ENCODE peak calls at places on chromosomes 3 and 15, in seven cellular contexts. One of them, this sample, is unnamed.

GRCh38 chr15:47711654-47712053 is 5.7 kb upstream of the SEMA6D start:
- DNase-seq in NCI-H345: peak
- DNase-seq in stimulated activated naive B cell treated with anti-CD40 and anti-IgM and Interleukin-4, amounts not matched to agents 10 μg/mL and 1 μg/mL and 100 μg/mL, for 72 hours: no peak
- DNase-seq in neuronal stem cell: no peak
- DNase-seq in HL-60: no peak
- DNase-seq in HTR-8/SVneo: peak
- DNase-seq in Calu3: no peak
- DNase-seq in this sample: no peak

GRCh38 chr3:120559228-120560061 is 36.7 kb upstream of the NDUFB4 start:
- DNase-seq in HL-60: peak
- DNase-seq in stimulated activated naive B cell treated with anti-CD40 and anti-IgM and Interleukin-4, amounts not matched to agents 10 μg/mL and 1 μg/mL and 100 μg/mL, for 72 hours: no peak
- DNase-seq in HTR-8/SVneo: peak
- DNase-seq in NCI-H345: peak
- DNase-seq in Calu3: peak
- DNase-seq in neuronal stem cell: peak
- DNase-seq in this sample: no peak

GRCh38 chr15:90106522-90107117 is 4.4 kb upstream of the IDH2 start:
- DNase-seq in Calu3: peak
- DNase-seq in HTR-8/SVneo: peak
- DNase-seq in NCI-H345: peak
- DNase-seq in HL-60: no peak
- DNase-seq in neuronal stem cell: no peak
- DNase-seq in stimulated activated naive B cell treated with anti-CD40 and anti-IgM and Interleukin-4, amounts not matched to agents 10 μg/mL and 1 μg/mL and 100 μg/mL, for 72 hours: no peak
- DNase-seq in this sample: no peak

GRCh38 chr15:43517354-43518072 is at the start of gene MAP1A:
- DNase-seq in NCI-H345: peak
- DNase-seq in HTR-8/SVneo: no peak
- DNase-seq in Calu3: no peak
- DNase-seq in neuronal stem cell: no peak
- DNase-seq in stimulated activated naive B cell treated with anti-CD40 and anti-IgM and Interleukin-4, amounts not matched to agents 10 μg/mL and 1 μg/mL and 100 μg/mL, for 72 hours: no peak
- DNase-seq in HL-60: no peak
- DNase-seq in this sample: no peak

GRCh38 chr15:74315626-74316025 is 51.8 kb downstream of the CYP11A1 start:
- DNase-seq in stimulated activated naive B cell treated with anti-CD40 and anti-IgM and Interleukin-4, amounts not matched to agents 10 μg/mL and 1 μg/mL and 100 μg/mL, for 72 hours: peak
- DNase-seq in HTR-8/SVneo: no peak
- DNase-seq in NCI-H345: no peak
- DNase-seq in HL-60: peak
- DNase-seq in neuronal stem cell: no peak
- DNase-seq in Calu3: no peak
- DNase-seq in this sample: no peak

GRCh38 chr15:47196057-47196456 is 521.2 kb upstream of the SEMA6D start:
- DNase-seq in HL-60: peak
- DNase-seq in Calu3: peak
- DNase-seq in stimulated activated naive B cell treated with anti-CD40 and anti-IgM and Interleukin-4, amounts not matched to agents 10 μg/mL and 1 μg/mL and 100 μg/mL, for 72 hours: peak
- DNase-seq in NCI-H345: peak
- DNase-seq in neuronal stem cell: peak
- DNase-seq in HTR-8/SVneo: peak
- DNase-seq in this sample: peak

GRCh38 chr3:197953881-197954280 is 3.9 kb downstream of the RPL35A start:
- DNase-seq in stimulated activated naive B cell treated with anti-CD40 and anti-IgM and Interleukin-4, amounts not matched to agents 10 μg/mL and 1 μg/mL and 100 μg/mL, for 72 hours: no peak
- DNase-seq in HL-60: no peak
- DNase-seq in neuronal stem cell: no peak
- DNase-seq in HTR-8/SVneo: no peak
- DNase-seq in NCI-H345: no peak
- DNase-seq in Calu3: no peak
- DNase-seq in this sample: no peak

GRCh38 chr3:43723121-43723734 is 32.5 kb downstream of the ABHD5 start:
- DNase-seq in neuronal stem cell: no peak
- DNase-seq in Calu3: no peak
- DNase-seq in HTR-8/SVneo: no peak
- DNase-seq in stimulated activated naive B cell treated with anti-CD40 and anti-IgM and Interleukin-4, amounts not matched to agents 10 μg/mL and 1 μg/mL and 100 μg/mL, for 72 hours: no peak
- DNase-seq in HL-60: no peak
- DNase-seq in NCI-H345: no peak
- DNase-seq in this sample: no peak

GRCh38 chr3:115341208-115341607 is 194.1 kb upstream of the ZBTB20 start:
- DNase-seq in HTR-8/SVneo: peak
- DNase-seq in NCI-H345: no peak
- DNase-seq in HL-60: no peak
- DNase-seq in Calu3: peak
- DNase-seq in stimulated activated naive B cell treated with anti-CD40 and anti-IgM and Interleukin-4, amounts not matched to agents 10 μg/mL and 1 μg/mL and 100 μg/mL, for 72 hours: no peak
- DNase-seq in neuronal stem cell: no peak
- DNase-seq in this sample: no peak

GRCh38 chr3:148998715-148999413 is 7.5 kb downstream of the GYG1 start:
- DNase-seq in HTR-8/SVneo: no peak
- DNase-seq in stimulated activated naive B cell treated with anti-CD40 and anti-IgM and Interleukin-4, amounts not matched to agents 10 μg/mL and 1 μg/mL and 100 μg/mL, for 72 hours: no peak
- DNase-seq in HL-60: no peak
- DNase-seq in Calu3: no peak
- DNase-seq in neuronal stem cell: no peak
- DNase-seq in NCI-H345: no peak
- DNase-seq in this sample: no peak

GRCh38 chr15:71426792-71427191 is 311.5 kb downstream of the THSD4 start:
- DNase-seq in HTR-8/SVneo: no peak
- DNase-seq in NCI-H345: no peak
- DNase-seq in HL-60: no peak
- DNase-seq in neuronal stem cell: no peak
- DNase-seq in Calu3: no peak
- DNase-seq in stimulated activated naive B cell treated with anti-CD40 and anti-IgM and Interleukin-4, amounts not matched to agents 10 μg/mL and 1 μg/mL and 100 μg/mL, for 72 hours: no peak
- DNase-seq in this sample: no peak

GRCh38 chr15:78207110-78207458 is 27.3 kb downstream of the ACSBG1 start:
- DNase-seq in HL-60: no peak
- DNase-seq in HTR-8/SVneo: no peak
- DNase-seq in stimulated activated naive B cell treated with anti-CD40 and anti-IgM and Interleukin-4, amounts not matched to agents 10 μg/mL and 1 μg/mL and 100 μg/mL, for 72 hours: no peak
- DNase-seq in Calu3: no peak
- DNase-seq in NCI-H345: no peak
- DNase-seq in neuronal stem cell: no peak
- DNase-seq in this sample: no peak

GRCh38 chr3:16334909-16335308 is 69.9 kb downstream of the OXNAD1 start:
- DNase-seq in HL-60: no peak
- DNase-seq in neuronal stem cell: no peak
- DNase-seq in HTR-8/SVneo: no peak
- DNase-seq in NCI-H345: no peak
- DNase-seq in stimulated activated naive B cell treated with anti-CD40 and anti-IgM and Interleukin-4, amounts not matched to agents 10 μg/mL and 1 μg/mL and 100 μg/mL, for 72 hours: no peak
- DNase-seq in Calu3: no peak
- DNase-seq in this sample: no peak

GRCh38 chr3:197541756-197542539 is 13.8 kb downstream of the BDH1 start:
- DNase-seq in Calu3: no peak
- DNase-seq in HTR-8/SVneo: no peak
- DNase-seq in NCI-H345: no peak
- DNase-seq in stimulated activated naive B cell treated with anti-CD40 and anti-IgM and Interleukin-4, amounts not matched to agents 10 μg/mL and 1 μg/mL and 100 μg/mL, for 72 hours: no peak
- DNase-seq in HL-60: no peak
- DNase-seq in neuronal stem cell: peak
- DNase-seq in this sample: no peak

GRCh38 chr3:148718982-148719862 is 21.5 kb downstream of the AGTR1 start:
- DNase-seq in stimulated activated naive B cell treated with anti-CD40 and anti-IgM and Interleukin-4, amounts not matched to agents 10 μg/mL and 1 μg/mL and 100 μg/mL, for 72 hours: no peak
- DNase-seq in Calu3: no peak
- DNase-seq in NCI-H345: no peak
- DNase-seq in HL-60: no peak
- DNase-seq in neuronal stem cell: no peak
- DNase-seq in HTR-8/SVneo: no peak
- DNase-seq in this sample: no peak

GRCh38 chr15:101689901-101690300 is 34.4 kb downstream of the TARS3 start:
- DNase-seq in NCI-H345: no peak
- DNase-seq in neuronal stem cell: no peak
- DNase-seq in Calu3: no peak
- DNase-seq in HTR-8/SVneo: no peak
- DNase-seq in stimulated activated naive B cell treated with anti-CD40 and anti-IgM and Interleukin-4, amounts not matched to agents 10 μg/mL and 1 μg/mL and 100 μg/mL, for 72 hours: no peak
- DNase-seq in HL-60: no peak
- DNase-seq in this sample: no peak

GRCh38 chr3:180680097-180680430 is 775 bp upstream of the CCDC39 start:
- DNase-seq in neuronal stem cell: no peak
- DNase-seq in HL-60: peak
- DNase-seq in Calu3: peak
- DNase-seq in stimulated activated naive B cell treated with anti-CD40 and anti-IgM and Interleukin-4, amounts not matched to agents 10 μg/mL and 1 μg/mL and 100 μg/mL, for 72 hours: peak
- DNase-seq in NCI-H345: peak
- DNase-seq in HTR-8/SVneo: peak
- DNase-seq in this sample: peak

GRCh38 chr3:58647661-58648141 is 18.9 kb downstream of the FAM3D start:
- DNase-seq in HTR-8/SVneo: no peak
- DNase-seq in Calu3: peak
- DNase-seq in neuronal stem cell: no peak
- DNase-seq in NCI-H345: peak
- DNase-seq in stimulated activated naive B cell treated with anti-CD40 and anti-IgM and Interleukin-4, amounts not matched to agents 10 μg/mL and 1 μg/mL and 100 μg/mL, for 72 hours: no peak
- DNase-seq in HL-60: no peak
- DNase-seq in this sample: no peak

GRCh38 chr15:32709295-32710033 is 8.3 kb upstream of the GREM1 start:
- DNase-seq in Calu3: no peak
- DNase-seq in neuronal stem cell: no peak
- DNase-seq in NCI-H345: no peak
- DNase-seq in stimulated activated naive B cell treated with anti-CD40 and anti-IgM and Interleukin-4, amounts not matched to agents 10 μg/mL and 1 μg/mL and 100 μg/mL, for 72 hours: no peak
- DNase-seq in HL-60: no peak
- DNase-seq in HTR-8/SVneo: no peak
- DNase-seq in this sample: no peak